ENCODE peak calls at places on chromosomes 3 and 15, in five cellular contexts. One of them, this sample, is unnamed.

GRCh38 chr3:106119691-106120090 is 250.9 kb upstream of the CBLB start:
- DNase-seq in AG09319: no peak
- DNase-seq in NAMALWA: no peak
- DNase-seq in AG08396: no peak
- DNase-seq in right atrium auricular region: no peak
- DNase-seq in this sample: peak

GRCh38 chr3:51538115-51538458 is 432 bp upstream of the RAD54L2 start:
- DNase-seq in AG09319: no peak
- DNase-seq in NAMALWA: peak
- DNase-seq in AG08396: no peak
- DNase-seq in right atrium auricular region: no peak
- DNase-seq in this sample: no peak

GRCh38 chr15:65336767-65337435 is 32.4 kb downstream of the RNU5B-1 start:
- DNase-seq in AG09319: no peak
- DNase-seq in NAMALWA: peak
- DNase-seq in AG08396: no peak
- DNase-seq in right atrium auricular region: no peak
- DNase-seq in this sample: no peak

GRCh38 chr15:74787251-74788041 is 5.6 kb downstream of the CSK start:
- DNase-seq in AG09319: no peak
- DNase-seq in NAMALWA: peak
- DNase-seq in AG08396: peak
- DNase-seq in right atrium auricular region: peak
- DNase-seq in this sample: peak

GRCh38 chr15:63668601-63669000 is 71.4 kb downstream of the FBXL22 start:
- DNase-seq in AG09319: no peak
- DNase-seq in NAMALWA: peak
- DNase-seq in AG08396: no peak
- DNase-seq in right atrium auricular region: no peak
- DNase-seq in this sample: no peak

GRCh38 chr3:4570840-4571621 is 77.9 kb downstream of the ITPR1 start:
- DNase-seq in AG09319: no peak
- DNase-seq in NAMALWA: peak
- DNase-seq in AG08396: no peak
- DNase-seq in right atrium auricular region: no peak
- DNase-seq in this sample: no peak

GRCh38 chr3:160677459-160677901 is 520 bp downstream of the ARL14 start:
- DNase-seq in AG09319: no peak
- DNase-seq in NAMALWA: no peak
- DNase-seq in AG08396: no peak
- DNase-seq in right atrium auricular region: no peak
- DNase-seq in this sample: no peak

GRCh38 chr15:100863406-100864198 is 16.0 kb upstream of the ALDH1A3 start:
- DNase-seq in AG09319: no peak
- DNase-seq in NAMALWA: no peak
- DNase-seq in AG08396: peak
- DNase-seq in right atrium auricular region: peak
- DNase-seq in this sample: no peak

GRCh38 chr3:38345879-38346583 is 554 bp upstream of the XYLB start:
- DNase-seq in AG09319: no peak
- DNase-seq in NAMALWA: no peak
- DNase-seq in AG08396: no peak
- DNase-seq in right atrium auricular region: no peak
- DNase-seq in this sample: no peak

GRCh38 chr3:4495294-4496110 is 2.4 kb downstream of the ITPR1 start:
- DNase-seq in AG09319: no peak
- DNase-seq in NAMALWA: peak
- DNase-seq in AG08396: no peak
- DNase-seq in right atrium auricular region: no peak
- DNase-seq in this sample: no peak

GRCh38 chr15:48076454-48076853 is 44.3 kb upstream of the SLC24A5 start:
- DNase-seq in AG09319: no peak
- DNase-seq in NAMALWA: no peak
- DNase-seq in AG08396: no peak
- DNase-seq in right atrium auricular region: no peak
- DNase-seq in this sample: no peak

GRCh38 chr3:53036063-53036619 is 9.7 kb downstream of the SFMBT1 start:
- DNase-seq in AG09319: no peak
- DNase-seq in NAMALWA: no peak
- DNase-seq in AG08396: no peak
- DNase-seq in right atrium auricular region: no peak
- DNase-seq in this sample: no peak

GRCh38 chr3:123635220-123635619 is 50.4 kb upstream of the HACD2 start:
- DNase-seq in AG09319: no peak
- DNase-seq in NAMALWA: no peak
- DNase-seq in AG08396: no peak
- DNase-seq in right atrium auricular region: no peak
- DNase-seq in this sample: no peak

GRCh38 chr3:39644176-39644575 is 165.2 kb upstream of the MYRIP start:
- DNase-seq in AG09319: peak
- DNase-seq in NAMALWA: no peak
- DNase-seq in AG08396: peak
- DNase-seq in right atrium auricular region: no peak
- DNase-seq in this sample: no peak

GRCh38 chr15:43185161-43186002 is at the start of gene CCNDBP1:
- DNase-seq in AG09319: peak
- DNase-seq in NAMALWA: peak
- DNase-seq in AG08396: peak
- DNase-seq in right atrium auricular region: peak
- DNase-seq in this sample: peak

GRCh38 chr3:184460276-184460675 is 80.4 kb downstream of the CHRD start:
- DNase-seq in AG09319: no peak
- DNase-seq in NAMALWA: no peak
- DNase-seq in AG08396: no peak
- DNase-seq in right atrium auricular region: no peak
- DNase-seq in this sample: no peak

GRCh38 chr3:45665101-45665572 is 24.1 kb upstream of the SACM1L start:
- DNase-seq in AG09319: no peak
- DNase-seq in NAMALWA: peak
- DNase-seq in AG08396: no peak
- DNase-seq in right atrium auricular region: no peak
- DNase-seq in this sample: peak

GRCh38 chr3:184351511-184352148 is 9.8 kb downstream of the CLCN2 start:
- DNase-seq in AG09319: no peak
- DNase-seq in NAMALWA: no peak
- DNase-seq in AG08396: no peak
- DNase-seq in right atrium auricular region: no peak
- DNase-seq in this sample: no peak

GRCh38 chr3:61772439-61772838 is 211.1 kb downstream of the PTPRG start:
- DNase-seq in AG09319: no peak
- DNase-seq in NAMALWA: no peak
- DNase-seq in AG08396: no peak
- DNase-seq in right atrium auricular region: no peak
- DNase-seq in this sample: no peak

GRCh38 chr3:32950516-32950915 is 928 bp upstream of the CCR4 start:
- DNase-seq in AG09319: no peak
- DNase-seq in NAMALWA: no peak
- DNase-seq in AG08396: no peak
- DNase-seq in right atrium auricular region: no peak
- DNase-seq in this sample: no peak

GRCh38 chr3:31412832-31413231 is 119.9 kb upstream of the STT3B start:
- DNase-seq in AG09319: no peak
- DNase-seq in NAMALWA: no peak
- DNase-seq in AG08396: no peak
- DNase-seq in right atrium auricular region: no peak
- DNase-seq in this sample: peak

GRCh38 chr3:117036259-117036799 is 326.8 kb downstream of the TUSC7 start:
- DNase-seq in AG09319: peak
- DNase-seq in NAMALWA: no peak
- DNase-seq in AG08396: peak
- DNase-seq in right atrium auricular region: peak
- DNase-seq in this sample: peak

GRCh38 chr3:12638105-12638504 is 25.8 kb downstream of the RAF1 start:
- DNase-seq in AG09319: no peak
- DNase-seq in NAMALWA: no peak
- DNase-seq in AG08396: no peak
- DNase-seq in right atrium auricular region: no peak
- DNase-seq in this sample: no peak

GRCh38 chr3:166471074-166471753 is 634.0 kb upstream of the BCHE start:
- DNase-seq in AG09319: no peak
- DNase-seq in NAMALWA: no peak
- DNase-seq in AG08396: no peak
- DNase-seq in right atrium auricular region: no peak
- DNase-seq in this sample: no peak

GRCh38 chr3:178480795-178481194 is 55.4 kb upstream of the KCNMB2 start:
- DNase-seq in AG09319: no peak
- DNase-seq in NAMALWA: peak
- DNase-seq in AG08396: no peak
- DNase-seq in right atrium auricular region: no peak
- DNase-seq in this sample: no peak

GRCh38 chr3:73624363-73625123 is at the start of gene PDZRN3:
- DNase-seq in AG09319: no peak
- DNase-seq in NAMALWA: no peak
- DNase-seq in AG08396: peak
- DNase-seq in right atrium auricular region: no peak
- DNase-seq in this sample: no peak

GRCh38 chr3:99976584-99976983 is 137.7 kb downstream of the FILIP1L start:
- DNase-seq in AG09319: no peak
- DNase-seq in NAMALWA: no peak
- DNase-seq in AG08396: no peak
- DNase-seq in right atrium auricular region: no peak
- DNase-seq in this sample: no peak

GRCh38 chr3:167813169-167814123 is 77.9 kb downstream of the SERPINI1 start:
- DNase-seq in AG09319: no peak
- DNase-seq in NAMALWA: no peak
- DNase-seq in AG08396: no peak
- DNase-seq in right atrium auricular region: no peak
- DNase-seq in this sample: peak

GRCh38 chr15:98025237-98025636 is 64.7 kb downstream of the ARRDC4 start:
- DNase-seq in AG09319: no peak
- DNase-seq in NAMALWA: no peak
- DNase-seq in AG08396: no peak
- DNase-seq in right atrium auricular region: no peak
- DNase-seq in this sample: no peak

GRCh38 chr3:12568747-12569146 is 11.9 kb downstream of the MKRN2 start:
- DNase-seq in AG09319: no peak
- DNase-seq in NAMALWA: no peak
- DNase-seq in AG08396: no peak
- DNase-seq in right atrium auricular region: no peak
- DNase-seq in this sample: no peak